ENCODE peak calls at places on chromosomes 16 and 17, in five cellular contexts. D, X, R, B and T are unnamed samples.

GRCh38 chr16:84598391-84598750 is 19.5 kb downstream of the COTL1 start:
- DNase-seq in D (no peak), X (no peak), R (no peak), B (no peak), T (no peak)

GRCh38 chr17:7314719-7315569 is at the start of gene GPS2:
- DNase-seq in D (peak; percentile 97), X (peak; percentile 71), R (peak; percentile 96), B (no peak), T (no peak)

GRCh38 chr17:79948406-79948917 is 87.2 kb downstream of the TBC1D16 start:
- DNase-seq in D (no peak), X (no peak), R (no peak), B (no peak), T (no peak)

GRCh38 chr17:73998246-73999220 is 204.9 kb upstream of the RPL38 start:
- DNase-seq in D (peak; percentile 62), X (no peak), R (peak; percentile 78), B (peak; percentile 25), T (no peak)

GRCh38 chr17:73043686-73044581 is 48.6 kb downstream of the SLC39A11 start:
- DNase-seq in D (no peak), X (peak; percentile 87), R (no peak), B (no peak), T (no peak)

GRCh38 chr17:8057691-8058114 is 18.8 kb downstream of the ALOX15B start:
- DNase-seq in D (no peak), X (peak; percentile 75), R (no peak), B (peak; percentile 75), T (no peak)

GRCh38 chr16:26645629-26646028 is 421.1 kb upstream of the C16orf82 start:
- DNase-seq in D (no peak), X (no peak), R (no peak), B (no peak), T (no peak)

GRCh38 chr17:859461-860195 is 77.5 kb downstream of the MRM3 start:
- DNase-seq in D (no peak), X (peak; percentile 60), R (no peak), B (no peak), T (no peak)

GRCh38 chr16:87318158-87318644 is 1.0 kb upstream of the C16orf95 start:
- DNase-seq in D (no peak), X (peak; percentile 16), R (no peak), B (no peak), T (no peak)

GRCh38 chr16:81703177-81704155 is 75.6 kb upstream of the PLCG2 start:
- DNase-seq in D (peak; percentile 33), X (peak; percentile 91), R (no peak), B (no peak), T (peak; percentile 53)

GRCh38 chr16:52123063-52123839 is 423.7 kb downstream of the TOX3 start:
- DNase-seq in D (no peak), X (no peak), R (no peak), B (no peak), T (no peak)

GRCh38 chr16:74936902-74937560 is 47.9 kb downstream of the WDR59 start:
- DNase-seq in D (no peak), X (peak; percentile 95), R (no peak), B (no peak), T (peak; percentile 18)

GRCh38 chr17:80960037-80960796 is 31.4 kb upstream of the CHMP6 start:
- DNase-seq in D (peak; percentile 43), X (no peak), R (no peak), B (no peak), T (no peak)

GRCh38 chr16:70162041-70162451 is 11.5 kb upstream of the CLEC18C start:
- DNase-seq in D (no peak), X (peak; percentile 80), R (no peak), B (peak; percentile 22), T (peak; percentile 57)

GRCh38 chr16:28136751-28137434 is 73.4 kb upstream of the GSG1L start:
- DNase-seq in D (no peak), X (no peak), R (no peak), B (no peak), T (no peak)

GRCh38 chr16:16163571-16163970 is 59.7 kb downstream of the ABCC6 start:
- DNase-seq in D (no peak), X (no peak), R (no peak), B (no peak), T (no peak)

GRCh38 chr17:79901131-79901530 is 61.9 kb upstream of the CBX4 start:
- DNase-seq in D (no peak), X (no peak), R (no peak), B (no peak), T (no peak)

GRCh38 chr17:38357488-38358123 is 6.0 kb downstream of the SOCS7 start:
- DNase-seq in D (no peak), X (no peak), R (no peak), B (no peak), T (no peak)

GRCh38 chr16:74650966-74651567 is 15.6 kb downstream of the RFWD3 start:
- DNase-seq in D (no peak), X (no peak), R (no peak), B (no peak), T (no peak)

GRCh38 chr17:40065041-40065770 is 2.4 kb downstream of the THRA start:
- DNase-seq in D (peak; percentile 4), X (peak; percentile 58), R (no peak), B (no peak), T (no peak)

GRCh38 chr17:37273419-37274051 is 102.2 kb upstream of the C17orf78 start:
- DNase-seq in D (no peak), X (peak; percentile 84), R (no peak), B (no peak), T (no peak)

GRCh38 chr17:74633261-74633783 is 9.8 kb upstream of the CD300E start:
- DNase-seq in D (no peak), X (no peak), R (no peak), B (no peak), T (no peak)

GRCh38 chr16:55042556-55043432 is 112.1 kb downstream of the IRX5 start:
- DNase-seq in D (no peak), X (no peak), R (no peak), B (no peak), T (no peak)

GRCh38 chr16:20727181-20727580 is 14.4 kb downstream of the THUMPD1 start:
- DNase-seq in D (no peak), X (no peak), R (no peak), B (no peak), T (no peak)

GRCh38 chr17:27457731-27458523 is 1.7 kb downstream of the KSR1 start:
- DNase-seq in D (no peak), X (peak; percentile 53), R (no peak), B (no peak), T (no peak)

GRCh38 chr17:68576137-68576536 is 25.0 kb downstream of the FAM20A start:
- DNase-seq in D (no peak), X (no peak), R (no peak), B (no peak), T (no peak)

GRCh38 chr17:68580236-68580903 is 20.8 kb downstream of the FAM20A start:
- DNase-seq in D (no peak), X (peak; percentile 17), R (no peak), B (no peak), T (peak; percentile 2)

GRCh38 chr17:68579194-68579900 is 21.8 kb downstream of the FAM20A start:
- DNase-seq in D (no peak), X (no peak), R (no peak), B (no peak), T (no peak)

GRCh38 chr17:68578236-68578635 is 22.9 kb downstream of the FAM20A start:
- DNase-seq in D (no peak), X (no peak), R (no peak), B (no peak), T (no peak)

DNA sequence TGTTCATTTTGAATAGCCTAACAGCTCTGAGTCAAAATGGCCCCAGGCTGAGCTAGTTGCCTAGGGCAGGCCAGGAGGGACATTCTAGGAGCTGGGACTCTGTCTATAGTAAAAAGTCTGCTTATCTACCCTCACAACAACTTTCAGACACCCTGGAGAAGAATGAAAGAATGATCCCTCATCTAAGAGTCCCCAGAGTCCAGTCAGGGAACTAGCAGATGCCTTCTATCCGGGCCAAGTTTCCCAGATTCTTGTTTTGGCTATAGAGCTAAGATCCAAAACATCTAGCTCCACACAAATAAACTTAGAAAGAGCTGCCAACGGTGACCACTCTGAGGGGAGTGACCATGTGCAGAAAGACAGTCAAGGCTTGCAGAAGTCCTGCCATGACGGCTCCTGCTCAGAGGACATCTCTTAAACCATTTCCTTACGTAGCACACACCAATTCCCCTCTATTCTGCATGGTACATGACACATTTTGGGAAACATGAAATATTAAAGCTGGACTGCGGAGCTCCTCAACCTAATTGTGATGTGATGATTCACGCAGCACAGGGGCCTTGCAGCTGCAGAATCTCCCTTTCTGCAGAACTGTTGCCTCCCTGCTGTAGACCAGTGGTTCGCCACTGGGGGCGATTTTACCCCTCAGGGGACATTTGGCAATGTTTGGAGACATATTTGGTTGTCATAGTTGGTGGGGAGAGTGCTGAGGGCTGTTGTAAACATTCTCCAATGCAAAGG is 24.2 kb downstream of the FAM20A start:
- DNase-seq in D (no peak), X (peak; percentile 25), R (no peak), B (no peak), T (no peak)
- TF ChIP-seq CTCF in D (no peak), X (no peak), R (no peak), B (no peak), T (no peak)

DNA sequence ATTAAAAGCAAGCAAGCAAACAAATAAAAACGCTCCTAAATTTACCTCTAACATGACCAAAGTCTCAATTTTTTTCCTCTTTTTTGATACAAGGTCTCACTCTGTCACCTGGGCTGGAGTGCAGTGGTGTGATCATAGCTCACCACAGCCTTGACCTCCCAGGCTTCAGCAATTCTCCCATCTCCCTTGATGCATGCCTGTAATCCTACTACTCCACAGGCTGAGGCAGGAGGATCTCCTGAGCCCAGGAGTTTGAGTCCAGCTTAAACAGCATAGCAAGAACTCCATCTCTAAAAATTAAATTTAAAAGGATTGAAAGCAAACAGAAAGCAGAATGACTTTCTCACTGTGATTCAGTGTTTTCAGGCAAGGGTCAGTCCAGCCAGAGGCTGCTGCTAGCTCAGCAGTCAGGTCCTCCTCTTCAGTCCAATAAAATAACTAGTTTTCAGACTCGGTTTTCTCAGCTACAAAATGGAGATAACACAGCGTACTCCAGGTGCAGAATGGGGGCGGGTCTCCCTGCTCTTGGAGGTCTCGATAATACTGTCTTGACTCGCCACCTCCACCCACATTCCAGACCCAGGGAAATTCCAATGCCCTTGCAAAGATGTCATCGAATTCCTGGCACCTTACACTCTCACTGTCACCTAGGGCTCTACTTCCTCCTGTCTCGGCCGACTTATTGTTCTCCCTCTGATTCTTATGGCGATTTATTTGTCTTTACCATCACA is 20.7 kb upstream of the MRTFB start:
- DNase-seq in D (no peak), X (peak; percentile 14), R (no peak), B (no peak), T (peak; percentile 71)
- H3K4me3 ChIP-seq in D (no peak overlapping the region), X (no peak overlapping the region), R (no peak overlapping the region), B (no peak overlapping the region), T (no peak overlapping the region)

GRCh38 chr16:11080327-11080967 is 136.1 kb downstream of the CLEC16A start:
- DNase-seq in D (no peak), X (no peak), R (no peak), B (no peak), T (no peak)
- H3K36me3 ChIP-seq in D (no peaks in the 10 kb centered on the region), X (no peaks in the 10 kb centered on the region), R (no peaks in the 10 kb centered on the region), B (no peaks in the 10 kb centered on the region), T (no peaks in the 10 kb centered on the region)

GRCh38 chr16:68115851-68116250 is 30.7 kb downstream of the NFATC3 start:
- DNase-seq in D (no peak), X (no peak), R (no peak), B (no peak), T (no peak)

GRCh38 chr16:68113059-68113757 is 28.0 kb downstream of the NFATC3 start:
- DNase-seq in D (no peak), X (no peak), R (no peak), B (no peak), T (no peak)

GRCh38 chr16:68117884-68118283 is 32.7 kb downstream of the NFATC3 start:
- DNase-seq in D (no peak), X (no peak), R (no peak), B (no peak), T (no peak)

GRCh38 chr16:68113765-68114240 is 28.6 kb downstream of the NFATC3 start:
- DNase-seq in D (no peak), X (no peak), R (no peak), B (no peak), T (no peak)

GRCh38 chr16:68116256-68116853 is 31.2 kb downstream of the NFATC3 start:
- DNase-seq in D (no peak), X (peak; percentile 51), R (no peak), B (peak; percentile 5), T (no peak)
- TF ChIP-seq CTCF in D (peak; percentile 35), X (peak; percentile 46), R (peak; percentile 44), B (no peak), T (peak; percentile 42)